ENCODE peak calls at places on chromosomes 6 and 20, in ten cellular contexts. I is caudate nucleus, U is tibial artery, S is aorta, T is lower lobe of right lung, L is heart right ventricle, R is psoas muscle, Z is cardiac muscle cell, B is DND-41, M is K562. C is an unnamed sample.

GRCh38 chr20:44187763-44188709 is 1.0 kb upstream of the JPH2 start:
- DNase-seq in L (no peak), T (no peak), M (no peak), S (peak), B (no peak), R (no peak), I (no peak), U (no peak), Z (peak), C (no peak)

GRCh38 chr6:43125119-43125518 is 46.0 kb upstream of the SRF start:
- DNase-seq in B (no peak), U (no peak), Z (peak), L (no peak), S (no peak), M (no peak), I (no peak), T (no peak), R (no peak), C (no peak)

GRCh38 chr20:6162239-6162638 is 39.4 kb upstream of the FERMT1 start:
- DNase-seq in B (no peak), Z (peak), T (no peak), R (peak), L (peak), I (no peak), M (no peak), U (peak), S (peak), C (no peak)

GRCh38 chr6:108166664-108167448 is 1.0 kb downstream of the NR2E1 start:
- DNase-seq in R (no peak), L (no peak), M (no peak), Z (no peak), B (no peak), I (no peak), T (no peak), S (no peak), U (no peak), C (no peak)

GRCh38 chr6:6857528-6857927 is 250.2 kb upstream of the RREB1 start:
- DNase-seq in T (no peak), R (no peak), B (no peak), Z (no peak), M (no peak), S (no peak), U (no peak), L (no peak), I (no peak), C (no peak)

GRCh38 chr20:63577317-63577894 is 3.4 kb upstream of the HELZ2 start:
- DNase-seq in U (no peak), M (no peak), Z (no peak), S (no peak), T (no peak), I (no peak), R (no peak), B (no peak), L (peak), C (no peak)

GRCh38 chr6:139364302-139364981 is 10.0 kb downstream of the CITED2 start:
- DNase-seq in I (no peak), U (no peak), Z (peak), S (no peak), L (no peak), M (peak), R (no peak), T (no peak), B (peak), C (no peak)

GRCh38 chr6:44712353-44713147 is 325.0 kb downstream of the CDC5L start:
- DNase-seq in B (no peak), Z (no peak), L (no peak), U (no peak), S (no peak), M (no peak), T (no peak), I (no peak), R (no peak), C (no peak)

GRCh38 chr6:36029464-36029863 is 1.9 kb downstream of the MAPK14 start:
- DNase-seq in I (no peak), M (no peak), L (no peak), T (no peak), U (no peak), S (no peak), B (no peak), R (no peak), Z (no peak), C (no peak)

GRCh38 chr6:73630401-73630800 is 23.4 kb downstream of the SLC17A5 start:
- DNase-seq in S (no peak), L (no peak), T (no peak), R (no peak), I (no peak), U (no peak), M (no peak), Z (no peak), B (no peak), C (no peak)

GRCh38 chr6:130364224-130364780 is 1.5 kb upstream of the TMEM200A start:
- DNase-seq in L (no peak), T (no peak), M (no peak), I (no peak), S (no peak), B (no peak), Z (no peak), U (no peak), R (no peak), C (no peak)

GRCh38 chr6:130369821-130370220 is 4.0 kb downstream of the TMEM200A start:
- DNase-seq in U (no peak), R (no peak), S (no peak), I (no peak), Z (no peak), M (no peak), L (no peak), T (no peak), B (no peak), C (no peak)

GRCh38 chr6:130367767-130368166 is 1.9 kb downstream of the TMEM200A start:
- DNase-seq in U (no peak), I (no peak), T (no peak), M (no peak), S (no peak), R (no peak), B (no peak), L (no peak), Z (no peak), C (no peak)

GRCh38 chr6:130365166-130366010 is 429 bp upstream of the TMEM200A start:
- DNase-seq in R (peak), Z (peak), B (no peak), I (no peak), S (peak), T (peak), L (peak), M (peak), U (no peak), C (peak)

DNA sequence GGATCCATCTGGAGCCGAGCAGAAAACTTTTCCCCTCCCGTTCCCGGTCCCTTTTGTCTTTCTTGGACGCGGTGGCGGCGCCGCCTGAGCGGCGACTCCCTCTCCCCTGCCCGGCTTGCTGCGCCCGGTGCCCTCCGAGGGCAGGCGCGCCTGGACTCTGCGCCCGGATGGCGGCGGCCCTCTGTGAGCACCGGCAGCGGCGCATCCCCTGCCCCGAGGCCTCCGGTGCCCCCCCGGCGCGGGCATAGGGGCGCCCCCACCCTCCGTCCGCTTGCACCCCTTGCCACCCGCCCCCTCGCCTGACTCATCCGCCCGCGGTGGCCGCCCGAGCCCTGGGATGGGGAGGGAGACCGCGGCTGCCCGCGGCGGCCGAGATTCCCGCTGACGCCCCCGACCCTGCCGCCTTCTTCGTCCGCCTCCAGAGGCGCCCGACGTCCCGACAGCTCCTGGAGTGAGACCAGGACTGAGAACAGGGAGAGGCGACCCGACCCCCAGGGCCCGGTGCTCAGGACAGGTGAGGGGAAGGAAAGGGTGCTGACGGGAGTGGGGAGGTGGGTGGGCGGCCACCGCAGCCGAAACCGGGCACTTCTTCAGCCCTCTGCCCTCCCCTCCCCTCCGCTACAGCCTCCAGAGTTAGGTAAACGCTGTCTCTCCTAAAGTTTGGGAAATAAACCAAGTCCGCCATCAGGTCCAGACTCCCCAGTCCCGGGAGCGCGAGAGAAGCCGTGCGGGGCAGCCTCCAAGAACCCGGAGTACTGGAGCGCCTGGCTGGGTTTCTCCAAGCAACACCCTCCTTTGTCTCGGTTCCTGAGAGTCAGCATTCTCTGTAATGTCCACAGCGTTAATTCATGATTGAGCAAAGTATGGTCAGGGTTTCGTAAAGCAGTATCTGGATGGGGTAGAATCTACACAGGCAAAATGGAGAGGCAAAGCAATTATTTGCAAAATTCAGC is at the start of gene TMEM200A:
- DNase-seq in T (peak), Z (peak), U (peak), R (peak), L (no peak), B (no peak), I (no peak), S (peak), M (peak), C (no peak)
- H3K27ac ChIP-seq in T (peak), Z (no peak), U (peak), R (no peak), L (peak), B (no peak), I (no peak), S (no peak), M (no peak), C (no peak)

GRCh38 chr6:142835787-142836186 is 109.2 kb downstream of the HIVEP2 start:
- DNase-seq in M (no peak), Z (no peak), T (no peak), U (no peak), S (no peak), R (no peak), I (no peak), L (no peak), B (no peak), C (no peak)

GRCh38 chr6:142834853-142835252 is 110.1 kb downstream of the HIVEP2 start:
- DNase-seq in U (no peak), T (no peak), I (no peak), S (no peak), B (no peak), Z (no peak), L (no peak), R (no peak), M (no peak), C (no peak)

GRCh38 chr6:142830807-142831206 is 114.2 kb downstream of the HIVEP2 start:
- DNase-seq in T (no peak), S (no peak), L (no peak), U (no peak), Z (peak), R (no peak), I (no peak), B (no peak), M (no peak), C (no peak)

GRCh38 chr6:142833054-142833453 is 111.9 kb downstream of the HIVEP2 start:
- DNase-seq in S (no peak), T (no peak), Z (no peak), B (no peak), I (no peak), R (no peak), U (peak), L (no peak), M (no peak), C (no peak)

DNA sequence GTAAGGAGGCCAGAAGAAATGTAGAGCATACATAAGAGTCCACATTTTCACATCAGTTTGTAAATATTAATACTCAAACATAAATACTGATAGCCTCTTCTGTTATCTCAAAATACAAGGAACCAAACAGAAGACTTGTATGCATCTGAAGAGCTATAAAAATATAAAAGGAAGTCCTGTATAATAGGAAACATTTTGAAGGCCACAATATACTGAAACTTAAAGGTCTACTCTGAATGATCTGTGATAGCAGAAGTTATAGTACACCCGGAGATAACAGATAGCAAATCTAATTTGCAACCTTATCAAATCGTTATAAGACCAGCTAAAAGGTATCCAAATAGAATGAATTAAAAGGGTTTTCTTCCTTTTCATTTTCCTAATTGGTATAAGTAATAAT is 111.2 kb downstream of the HIVEP2 start:
- DNase-seq in I (no peak), M (no peak), L (no peak), B (no peak), Z (no peak), S (no peak), T (no peak), U (no peak), R (no peak), C (no peak)
- H3K27ac ChIP-seq in I (no peak), M (no peak), L (no peak), B (no peak), Z (no peak), S (no peak), T (no peak), U (no peak), R (peak), C (no peak)

DNA sequence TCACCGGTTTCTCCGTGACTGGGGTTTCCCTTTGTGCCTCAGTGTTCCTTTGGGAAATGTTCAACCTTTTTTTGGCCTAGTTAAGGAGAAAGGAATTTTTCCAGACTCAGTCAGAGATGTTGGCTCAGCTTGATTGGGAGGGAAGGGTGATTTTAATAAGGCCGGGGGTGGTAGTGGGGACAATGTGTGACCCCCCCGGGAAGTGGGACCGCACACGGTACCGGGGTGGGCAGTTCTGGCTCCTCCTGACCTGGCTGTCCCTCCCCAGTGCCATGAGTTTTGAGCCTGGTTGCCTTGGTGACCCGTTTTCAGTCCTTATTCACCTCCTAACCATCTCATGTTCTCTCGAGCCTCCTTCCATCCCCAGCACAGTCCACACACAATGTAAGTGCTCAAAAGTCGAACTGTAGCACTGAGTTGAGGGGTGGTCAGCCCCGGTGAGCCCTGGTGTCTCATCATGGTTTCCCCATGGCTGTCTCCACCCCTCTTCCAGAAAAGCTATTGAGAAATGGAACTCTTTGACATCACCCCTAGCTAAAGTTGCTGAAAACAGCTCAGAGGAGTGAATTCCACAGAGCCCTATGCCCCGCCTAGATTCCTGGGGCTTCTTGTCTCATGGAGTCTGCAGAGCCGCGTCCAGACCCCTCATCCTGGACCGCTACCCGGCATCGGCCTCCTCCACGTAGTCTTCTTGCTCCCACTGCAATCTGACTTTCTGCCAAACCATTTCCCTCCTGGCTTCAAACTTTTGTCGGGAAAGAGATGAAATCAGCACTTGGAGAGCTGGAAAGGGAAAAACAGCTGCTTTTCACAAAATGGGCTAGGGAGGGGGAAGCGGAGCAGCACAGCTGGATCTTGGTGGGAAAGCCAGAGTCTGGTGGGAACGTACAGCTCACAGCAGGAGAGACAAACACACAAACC is 132.4 kb downstream of the SNX5 start:
- DNase-seq in M (no peak), Z (no peak), S (peak), I (no peak), T (no peak), L (peak), B (no peak), R (peak), U (peak), C (no peak)
- H3K27ac ChIP-seq in M (no peak), Z (no peak), S (peak), I (no peak), T (peak), L (peak), B (no peak), R (peak), U (peak), C (no peak)

GRCh38 chr20:20765696-20766095 is 53.3 kb upstream of the RALGAPA2 start:
- DNase-seq in S (no peak), L (no peak), Z (no peak), B (no peak), R (no peak), T (no peak), U (no peak), I (no peak), M (no peak), C (no peak)
- H3K27ac ChIP-seq in S (no peak), L (peak), Z (no peak), B (no peak), R (no peak), T (peak), U (no peak), I (no peak), M (no peak), C (no peak)

DNA sequence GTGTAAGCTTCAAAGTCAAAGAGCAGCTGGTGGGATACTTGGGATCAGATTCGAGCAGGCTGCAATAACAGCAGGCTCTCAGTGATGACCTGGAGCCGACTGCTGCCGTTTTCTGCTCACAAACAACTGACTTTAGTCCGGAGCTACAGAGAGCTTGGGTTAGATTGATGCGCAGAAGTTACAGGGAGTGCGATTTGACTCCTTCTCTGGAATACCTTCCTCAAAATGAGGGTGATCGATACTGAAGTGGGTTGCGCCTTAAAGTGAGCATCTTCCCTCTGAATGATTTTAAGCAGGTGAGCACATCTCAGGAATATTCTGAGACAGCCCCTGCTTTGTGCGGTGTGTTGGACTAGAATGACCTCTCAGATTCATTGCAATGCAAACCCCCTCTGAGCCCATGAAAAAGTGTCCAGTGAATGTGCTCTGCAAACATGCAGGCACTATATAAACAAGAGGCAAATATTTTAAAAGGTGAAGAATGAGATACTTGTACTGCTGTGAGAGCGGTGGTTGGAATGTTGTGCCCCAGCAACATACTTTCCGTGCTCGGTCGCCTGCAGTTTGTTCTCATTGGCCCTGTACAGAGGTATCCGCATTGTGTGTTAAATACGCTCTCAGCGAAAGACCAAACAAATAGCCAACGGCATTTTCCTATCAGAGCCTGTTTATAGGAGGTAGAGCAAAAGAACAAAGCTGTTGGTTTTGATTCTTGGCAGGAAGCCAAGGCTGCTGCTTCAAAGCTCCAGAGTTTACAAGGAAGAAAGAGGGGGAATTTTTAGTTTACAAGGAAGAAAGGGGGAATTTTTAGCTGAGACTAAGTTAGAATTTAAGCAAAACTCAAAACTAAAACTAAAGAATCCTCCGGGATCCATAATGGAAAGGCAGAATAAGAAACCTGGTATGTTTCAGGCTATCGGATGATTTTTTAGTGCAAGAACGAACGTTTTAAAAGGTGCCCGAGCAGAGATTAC is 67.7 kb downstream of the PHACTR2 start:
- DNase-seq in Z (peak), U (no peak), R (no peak), S (no peak), B (no peak), L (peak), I (no peak), T (peak), M (no peak), C (no peak)
- H3K27ac ChIP-seq in Z (peak), U (peak), R (no peak), S (peak), B (no peak), L (peak), I (peak), T (peak), M (no peak), C (no peak)

GRCh38 chr6:3260772-3261517 is 2.2 kb downstream of the PSMG4 start:
- DNase-seq in M (no peak), S (peak), B (no peak), L (no peak), R (no peak), U (no peak), I (no peak), T (no peak), Z (no peak), C (no peak)

GRCh38 chr6:3260296-3260695 is 1.5 kb downstream of the PSMG4 start:
- DNase-seq in I (no peak), R (no peak), T (no peak), Z (no peak), U (no peak), S (peak), L (no peak), B (no peak), M (no peak), C (no peak)

GRCh38 chr6:3261921-3262320 is 3.2 kb downstream of the PSMG4 start:
- DNase-seq in T (no peak), B (no peak), M (no peak), L (no peak), S (no peak), R (no peak), U (no peak), Z (no peak), I (no peak), C (no peak)

GRCh38 chr6:3263091-3263490 is 4.3 kb downstream of the PSMG4 start:
- DNase-seq in M (no peak), R (no peak), T (no peak), Z (no peak), B (no peak), L (no peak), I (no peak), S (no peak), U (no peak), C (no peak)

DNA sequence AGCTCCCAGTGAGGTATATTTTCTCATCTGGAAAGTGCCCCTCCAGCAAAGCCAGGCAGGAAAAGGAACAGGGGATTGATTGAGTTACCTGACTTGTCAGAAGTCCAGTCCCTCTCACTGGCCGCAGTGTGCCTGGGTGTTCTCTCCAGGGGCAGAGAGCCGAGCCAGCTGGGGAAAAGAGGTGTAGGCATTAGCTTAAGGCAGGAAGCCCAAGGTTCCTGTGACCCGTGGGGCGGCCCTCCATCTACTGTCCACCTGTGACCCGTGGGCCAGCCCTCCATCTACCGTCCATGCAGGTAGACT is 2.7 kb downstream of the PSMG4 start:
- DNase-seq in Z (no peak), R (no peak), L (no peak), B (no peak), I (no peak), M (no peak), T (no peak), S (peak), U (no peak), C (no peak)
- H3K27ac ChIP-seq in Z (no peak), R (peak), L (no peak), B (no peak), I (no peak), M (no peak), T (no peak), S (no peak), U (no peak), C (no peak)

DNA sequence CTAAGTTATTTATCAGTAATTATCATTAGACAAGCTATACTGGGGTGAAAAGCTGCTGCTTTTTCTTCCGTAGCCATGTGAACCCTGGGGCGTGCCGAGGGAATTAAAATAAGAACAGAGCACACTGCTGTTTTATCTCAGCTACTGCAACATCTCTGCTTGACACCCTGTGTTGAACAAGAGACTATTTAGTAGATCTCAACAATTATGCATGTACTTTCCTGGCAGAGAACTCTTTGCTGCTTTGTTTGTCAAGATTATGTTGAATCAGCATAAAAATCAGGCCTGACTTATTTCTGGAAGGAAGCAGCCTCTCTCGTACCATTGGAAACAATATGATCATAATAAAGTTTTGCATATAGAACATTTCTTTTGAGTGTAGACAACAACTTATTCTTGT is 1011.5 kb downstream of the KIF16B start:
- DNase-seq in I (peak), M (no peak), U (no peak), Z (peak), L (no peak), B (no peak), S (no peak), T (no peak), R (no peak), C (peak)
- H3K27ac ChIP-seq in I (peak), M (no peak), U (no peak), Z (peak), L (no peak), B (no peak), S (no peak), T (no peak), R (no peak), C (peak)